ENCODE peak calls at places on chromosomes 4 and X, in ten cellular contexts. One of them, this sample, is unnamed. For H3K9me3, the result is how much of the 10 kb centered on the place peaks cover.

GRCh38 chr4:4182835-4183568 is 43.7 kb downstream of the OTOP1 start:
- DNase-seq in HCT116: peak
- DNase-seq in fibroblast of lung: peak
- DNase-seq in neural progenitor cell: peak
- DNase-seq in K562: peak
- DNase-seq in GM23248: peak
- DNase-seq in DND-41: peak
- DNase-seq in mammary epithelial cell: no peak
- DNase-seq in endothelial cell of umbilical vein: peak
- DNase-seq in astrocyte: no peak
- DNase-seq in this sample: peak

GRCh38 chr4:145230726-145231125 is 50.3 kb upstream of the OTUD4 start:
- DNase-seq in HCT116: no peak
- DNase-seq in fibroblast of lung: peak
- DNase-seq in neural progenitor cell: no peak
- DNase-seq in K562: no peak
- DNase-seq in GM23248: peak
- DNase-seq in DND-41: no peak
- DNase-seq in mammary epithelial cell: no peak
- DNase-seq in endothelial cell of umbilical vein: no peak
- DNase-seq in astrocyte: peak
- DNase-seq in this sample: no peak

GRCh38 chr4:42411803-42412202 is 14.5 kb downstream of the SHISA3 start:
- DNase-seq in HCT116: no peak
- DNase-seq in fibroblast of lung: peak
- DNase-seq in neural progenitor cell: no peak
- DNase-seq in K562: no peak
- DNase-seq in GM23248: peak
- DNase-seq in DND-41: no peak
- DNase-seq in mammary epithelial cell: no peak
- DNase-seq in endothelial cell of umbilical vein: no peak
- DNase-seq in astrocyte: no peak
- DNase-seq in this sample: no peak

GRCh38 chrX:21509912-21510311 is 135.7 kb downstream of the CNKSR2 start:
- DNase-seq in HCT116: no peak
- DNase-seq in fibroblast of lung: peak
- DNase-seq in neural progenitor cell: no peak
- DNase-seq in K562: no peak
- DNase-seq in GM23248: peak
- DNase-seq in DND-41: no peak
- DNase-seq in mammary epithelial cell: peak
- DNase-seq in endothelial cell of umbilical vein: peak
- DNase-seq in astrocyte: peak
- DNase-seq in this sample: no peak

GRCh38 chr4:133323670-133324069 is 174.6 kb downstream of the PCDH10 start:
- DNase-seq in HCT116: no peak
- DNase-seq in fibroblast of lung: no peak
- DNase-seq in neural progenitor cell: no peak
- DNase-seq in K562: no peak
- DNase-seq in GM23248: no peak
- DNase-seq in DND-41: no peak
- DNase-seq in mammary epithelial cell: no peak
- DNase-seq in endothelial cell of umbilical vein: no peak
- DNase-seq in astrocyte: no peak
- DNase-seq in this sample: no peak

GRCh38 chr4:25031077-25031606 is 396 bp upstream of the LGI2 start:
- DNase-seq in HCT116: no peak
- DNase-seq in fibroblast of lung: peak
- DNase-seq in neural progenitor cell: peak
- DNase-seq in K562: no peak
- DNase-seq in GM23248: peak
- DNase-seq in DND-41: no peak
- DNase-seq in mammary epithelial cell: no peak
- DNase-seq in endothelial cell of umbilical vein: no peak
- DNase-seq in astrocyte: peak
- DNase-seq in this sample: peak

GRCh38 chr4:71027611-71028010 is 34.2 kb downstream of the DCK start:
- DNase-seq in HCT116: no peak
- DNase-seq in fibroblast of lung: no peak
- DNase-seq in neural progenitor cell: no peak
- DNase-seq in K562: no peak
- DNase-seq in GM23248: no peak
- DNase-seq in DND-41: no peak
- DNase-seq in mammary epithelial cell: no peak
- DNase-seq in endothelial cell of umbilical vein: no peak
- DNase-seq in astrocyte: no peak
- DNase-seq in this sample: no peak

GRCh38 chrX:119062750-119063374 is 9.9 kb upstream of the CT47C1 start:
- DNase-seq in HCT116: no peak
- DNase-seq in fibroblast of lung: peak
- DNase-seq in neural progenitor cell: peak
- DNase-seq in K562: no peak
- DNase-seq in GM23248: no peak
- DNase-seq in DND-41: no peak
- DNase-seq in mammary epithelial cell: no peak
- DNase-seq in endothelial cell of umbilical vein: no peak
- DNase-seq in astrocyte: peak
- DNase-seq in this sample: no peak

GRCh38 chr4:24642941-24643628 is 58.7 kb upstream of the DHX15 start:
- DNase-seq in HCT116: no peak
- DNase-seq in fibroblast of lung: peak
- DNase-seq in neural progenitor cell: no peak
- DNase-seq in K562: no peak
- DNase-seq in GM23248: peak
- DNase-seq in DND-41: no peak
- DNase-seq in mammary epithelial cell: no peak
- DNase-seq in endothelial cell of umbilical vein: no peak
- DNase-seq in astrocyte: peak
- DNase-seq in this sample: peak

GRCh38 chr4:8599657-8600056 is 7.1 kb downstream of the CPZ start:
- DNase-seq in HCT116: peak
- DNase-seq in fibroblast of lung: peak
- DNase-seq in neural progenitor cell: no peak
- DNase-seq in K562: peak
- DNase-seq in GM23248: peak
- DNase-seq in DND-41: no peak
- DNase-seq in mammary epithelial cell: no peak
- DNase-seq in endothelial cell of umbilical vein: no peak
- DNase-seq in astrocyte: peak
- DNase-seq in this sample: no peak

GRCh38 chr4:8600266-8600665 is 7.7 kb downstream of the CPZ start:
- DNase-seq in HCT116: no peak
- DNase-seq in fibroblast of lung: no peak
- DNase-seq in neural progenitor cell: no peak
- DNase-seq in K562: no peak
- DNase-seq in GM23248: no peak
- DNase-seq in DND-41: no peak
- DNase-seq in mammary epithelial cell: no peak
- DNase-seq in endothelial cell of umbilical vein: no peak
- DNase-seq in astrocyte: no peak
- DNase-seq in this sample: no peak

GRCh38 chr4:8600686-8601085 is 8.1 kb downstream of the CPZ start:
- DNase-seq in HCT116: no peak
- DNase-seq in fibroblast of lung: no peak
- DNase-seq in neural progenitor cell: no peak
- DNase-seq in K562: no peak
- DNase-seq in GM23248: no peak
- DNase-seq in DND-41: no peak
- DNase-seq in mammary epithelial cell: no peak
- DNase-seq in endothelial cell of umbilical vein: no peak
- DNase-seq in astrocyte: no peak
- DNase-seq in this sample: no peak

GRCh38 chr4:8601556-8601955 is 9.0 kb downstream of the CPZ start:
- DNase-seq in HCT116: no peak
- DNase-seq in fibroblast of lung: no peak
- DNase-seq in neural progenitor cell: no peak
- DNase-seq in K562: no peak
- DNase-seq in GM23248: no peak
- DNase-seq in DND-41: no peak
- DNase-seq in mammary epithelial cell: no peak
- DNase-seq in endothelial cell of umbilical vein: no peak
- DNase-seq in astrocyte: no peak
- DNase-seq in this sample: no peak

GRCh38 chr4:8601086-8601485 is 8.5 kb downstream of the CPZ start:
- DNase-seq in HCT116: no peak
- DNase-seq in fibroblast of lung: no peak
- DNase-seq in neural progenitor cell: no peak
- DNase-seq in K562: no peak
- DNase-seq in GM23248: no peak
- DNase-seq in DND-41: no peak
- DNase-seq in mammary epithelial cell: no peak
- DNase-seq in endothelial cell of umbilical vein: no peak
- DNase-seq in astrocyte: no peak
- DNase-seq in this sample: no peak
- TF ChIP-seq EZH2 in HCT116: no peak
- TF ChIP-seq EZH2 in fibroblast of lung: no peak
- TF ChIP-seq EZH2 in neural progenitor cell: no peak
- TF ChIP-seq EZH2 in K562: no peak
- TF ChIP-seq EZH2 in GM23248: no peak
- TF ChIP-seq EZH2 in DND-41: no peak
- TF ChIP-seq EZH2 in mammary epithelial cell: no peak
- TF ChIP-seq EZH2 in endothelial cell of umbilical vein: no peak
- TF ChIP-seq EZH2 in astrocyte: no peak
- TF ChIP-seq EZH2 in this sample: no peak

DNA sequence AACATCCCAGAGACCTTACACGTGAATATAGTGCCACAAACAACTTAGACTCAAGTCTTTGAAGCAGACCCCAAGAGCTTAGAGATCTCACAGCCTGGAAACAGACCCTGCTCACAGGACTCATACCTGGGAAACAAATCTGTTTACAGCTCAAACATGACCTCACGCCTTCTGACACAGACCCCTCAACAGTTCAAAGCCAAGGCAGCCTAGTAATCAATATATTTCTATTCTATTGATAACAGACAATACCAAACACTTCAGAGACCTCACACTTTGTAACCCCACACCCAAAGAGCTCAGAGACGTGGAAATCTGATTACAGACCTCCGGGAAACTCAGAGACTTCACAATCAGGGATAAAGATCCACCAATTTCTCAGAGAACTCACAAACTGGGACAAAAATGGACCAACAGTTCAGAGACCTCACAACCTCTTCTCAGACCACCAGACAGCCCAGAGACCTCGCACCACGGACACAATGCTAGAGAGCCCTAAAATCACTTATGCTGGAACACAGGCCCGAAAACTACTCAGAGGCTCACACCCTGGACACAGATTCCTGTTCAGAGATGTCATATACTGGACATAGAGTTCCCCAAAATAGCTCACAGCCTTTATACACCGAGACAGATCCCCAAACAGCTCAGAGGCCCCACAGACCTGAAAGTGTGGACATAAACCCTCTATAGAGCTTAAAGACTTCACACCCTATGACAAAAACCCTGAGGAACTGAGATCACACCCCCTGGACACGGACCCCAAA is 14.8 kb downstream of the SUV39H1 start:
- DNase-seq in HCT116: no peak
- DNase-seq in fibroblast of lung: no peak
- DNase-seq in neural progenitor cell: no peak
- DNase-seq in K562: no peak
- DNase-seq in GM23248: no peak
- DNase-seq in DND-41: no peak
- DNase-seq in mammary epithelial cell: no peak
- DNase-seq in endothelial cell of umbilical vein: no peak
- DNase-seq in astrocyte: no peak
- DNase-seq in this sample: no peak
- H3K9me3 ChIP-seq in HCT116: under half
- H3K9me3 ChIP-seq in fibroblast of lung: under half
- H3K9me3 ChIP-seq in neural progenitor cell: under half
- H3K9me3 ChIP-seq in K562: under half
- H3K9me3 ChIP-seq in GM23248: under half
- H3K9me3 ChIP-seq in DND-41: under half
- H3K9me3 ChIP-seq in mammary epithelial cell: under half
- H3K9me3 ChIP-seq in endothelial cell of umbilical vein: under half
- H3K9me3 ChIP-seq in astrocyte: under half
- H3K9me3 ChIP-seq in this sample: under half

DNA sequence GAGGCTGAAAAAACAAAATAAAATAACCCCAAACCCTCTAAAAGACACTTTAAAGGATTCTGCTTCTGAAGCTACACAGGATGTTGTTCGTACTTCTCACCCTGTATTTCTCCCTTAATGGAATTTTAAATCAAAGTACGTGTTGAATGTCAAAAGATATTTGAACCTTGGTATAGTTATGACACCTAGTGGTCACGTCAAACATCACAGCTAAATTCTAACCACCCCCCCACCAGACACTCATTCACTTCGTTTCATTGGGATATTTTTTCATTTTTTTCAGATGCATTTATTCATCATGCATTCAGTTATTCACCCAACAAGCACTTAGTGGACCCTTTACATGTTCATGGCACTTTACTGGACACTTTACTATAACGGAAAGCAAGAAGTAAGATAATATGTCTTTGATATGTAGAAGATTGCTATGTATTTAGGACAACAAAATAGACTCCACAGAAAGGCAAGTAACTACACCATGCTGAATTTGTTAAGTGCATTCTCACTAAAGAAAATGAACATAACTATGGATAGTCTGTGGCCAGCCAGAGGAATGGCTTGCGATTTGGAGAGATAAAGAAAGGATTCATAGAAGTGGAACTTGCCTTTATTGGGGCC is 62.5 kb upstream of the GPR174 start:
- DNase-seq in HCT116: no peak
- DNase-seq in fibroblast of lung: peak
- DNase-seq in neural progenitor cell: peak
- DNase-seq in K562: peak
- DNase-seq in GM23248: peak
- DNase-seq in DND-41: peak
- DNase-seq in mammary epithelial cell: peak
- DNase-seq in endothelial cell of umbilical vein: peak
- DNase-seq in astrocyte: no peak
- DNase-seq in this sample: peak
- H3K4me3 ChIP-seq in HCT116: no peak
- H3K4me3 ChIP-seq in fibroblast of lung: no peak
- H3K4me3 ChIP-seq in neural progenitor cell: no peak
- H3K4me3 ChIP-seq in K562: no peak
- H3K4me3 ChIP-seq in GM23248: no peak
- H3K4me3 ChIP-seq in DND-41: peak
- H3K4me3 ChIP-seq in mammary epithelial cell: no peak
- H3K4me3 ChIP-seq in endothelial cell of umbilical vein: no peak
- H3K4me3 ChIP-seq in astrocyte: no peak
- H3K4me3 ChIP-seq in this sample: no peak

DNA sequence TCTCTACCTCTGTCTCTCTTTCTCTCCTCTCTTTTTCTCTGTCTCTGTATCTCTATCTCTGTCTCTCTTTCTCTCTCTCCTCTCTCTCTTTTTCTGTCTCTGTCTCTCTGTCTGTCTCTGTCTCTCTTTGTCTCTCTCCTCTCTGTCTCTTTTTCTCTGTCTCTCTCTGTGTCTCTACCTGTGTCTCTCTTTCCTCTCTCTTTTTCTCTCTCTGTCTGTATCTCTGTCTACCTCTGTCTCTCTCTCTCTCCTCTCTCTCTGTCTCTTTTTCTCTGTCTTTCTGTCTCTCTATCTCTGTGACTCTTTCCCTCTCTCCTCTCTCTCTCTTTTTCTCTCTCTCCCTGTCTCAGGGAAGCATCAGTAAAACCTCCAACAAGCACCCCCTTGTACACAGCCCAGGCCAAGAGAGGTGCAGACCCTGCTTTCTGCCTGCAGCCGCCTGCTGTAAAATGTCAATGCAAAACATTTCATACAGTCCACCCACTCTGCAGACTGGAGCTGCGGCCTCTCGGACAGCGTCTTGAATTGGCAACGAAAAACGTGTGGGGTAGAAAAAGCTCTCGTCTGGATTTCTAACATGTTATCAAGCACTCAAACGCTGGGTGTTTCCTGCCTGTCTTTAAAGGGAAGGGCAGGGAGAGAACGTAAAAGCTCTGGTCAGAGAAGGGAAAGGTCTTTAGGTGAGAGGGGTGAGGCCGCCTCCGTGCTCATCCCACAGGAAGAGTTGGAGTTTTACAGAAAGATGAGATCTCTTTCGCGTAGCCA is 3.7 kb upstream of the SHOX start:
- DNase-seq in HCT116: no peak
- DNase-seq in fibroblast of lung: no peak
- DNase-seq in neural progenitor cell: peak
- DNase-seq in K562: no peak
- DNase-seq in GM23248: no peak
- DNase-seq in DND-41: no peak
- DNase-seq in mammary epithelial cell: no peak
- DNase-seq in endothelial cell of umbilical vein: no peak
- DNase-seq in astrocyte: no peak
- DNase-seq in this sample: no peak
- TF ChIP-seq EZH2 in HCT116: no peak
- TF ChIP-seq EZH2 in fibroblast of lung: no peak
- TF ChIP-seq EZH2 in neural progenitor cell: peak
- TF ChIP-seq EZH2 in K562: no peak
- TF ChIP-seq EZH2 in GM23248: no peak
- TF ChIP-seq EZH2 in DND-41: no peak
- TF ChIP-seq EZH2 in mammary epithelial cell: no peak
- TF ChIP-seq EZH2 in endothelial cell of umbilical vein: no peak
- TF ChIP-seq EZH2 in astrocyte: no peak
- TF ChIP-seq EZH2 in this sample: peak

This sample was measured in hepatocyte.